ENCODE peak calls at places on chromosomes 3 and 15, in six cellular contexts. Y, E, T, N, M and B are unnamed samples.

GRCh38 chr3:66220066-66220465 is 735 bp upstream of the SLC25A26 start:
- DNase-seq in Y (no peak), E (no peak), T (no peak), N (no peak), M (no peak), B (no peak)

GRCh38 chr15:93063292-93063671 is 25.7 kb downstream of the RGMA start:
- DNase-seq in Y (no peak), E (no peak), T (no peak), N (no peak), M (peak), B (no peak)

GRCh38 chr3:42092006-42092405 is 849 bp downstream of the TRAK1 start:
- DNase-seq in Y (no peak), E (peak), T (no peak), N (no peak), M (no peak), B (no peak)

GRCh38 chr3:41997702-41998551 is 36.0 kb upstream of the ULK4 start:
- DNase-seq in Y (no peak), E (no peak), T (peak), N (no peak), M (no peak), B (no peak)

GRCh38 chr15:96038650-96039049 is 291.9 kb upstream of the NR2F2 start:
- DNase-seq in Y (no peak), E (no peak), T (peak), N (no peak), M (no peak), B (no peak)

GRCh38 chr15:34359416-34359815 is 7.6 kb downstream of the LPCAT4 start:
- DNase-seq in Y (no peak), E (peak), T (no peak), N (no peak), M (peak), B (no peak)

GRCh38 chr15:68183886-68184285 is 21.2 kb downstream of the CALML4 start:
- DNase-seq in Y (no peak), E (no peak), T (peak), N (no peak), M (no peak), B (no peak)

GRCh38 chr3:55571913-55572312 is 84.8 kb upstream of the WNT5A start:
- DNase-seq in Y (no peak), E (no peak), T (no peak), N (no peak), M (peak), B (no peak)

GRCh38 chr3:32249184-32249782 is 10.8 kb downstream of the CMTM8 start:
- DNase-seq in Y (no peak), E (no peak), T (peak), N (no peak), M (no peak), B (peak)

GRCh38 chr3:9615003-9615628 is 34.2 kb upstream of the MTMR14 start:
- DNase-seq in Y (no peak), E (no peak), T (no peak), N (no peak), M (no peak), B (no peak)

GRCh38 chr3:44992555-44993470 is 16.8 kb downstream of the EXOSC7 start:
- DNase-seq in Y (no peak), E (no peak), T (peak), N (no peak), M (no peak), B (peak)

GRCh38 chr3:29186131-29186599 is 94.7 kb upstream of the RBMS3 start:
- DNase-seq in Y (no peak), E (no peak), T (peak), N (no peak), M (no peak), B (peak)

GRCh38 chr3:53038679-53039375 is 7.0 kb downstream of the SFMBT1 start:
- DNase-seq in Y (no peak), E (no peak), T (no peak), N (no peak), M (no peak), B (no peak)

GRCh38 chr3:170506556-170506955 is 79.3 kb downstream of the SLC7A14 start:
- DNase-seq in Y (no peak), E (no peak), T (peak), N (no peak), M (no peak), B (peak)

GRCh38 chr15:87129916-87130315 is 1050.2 kb downstream of the AGBL1 start:
- DNase-seq in Y (no peak), E (no peak), T (peak), N (no peak), M (no peak), B (peak)

GRCh38 chr15:28886431-28887343 is 913 bp downstream of the APBA2 start:
- DNase-seq in Y (no peak), E (no peak), T (no peak), N (no peak), M (no peak), B (no peak)

GRCh38 chr3:196634224-196634623 is 5.3 kb upstream of the NRROS start:
- DNase-seq in Y (no peak), E (peak), T (no peak), N (no peak), M (no peak), B (no peak)

GRCh38 chr15:33160054-33160453 is 34.5 kb downstream of the FMN1 start:
- DNase-seq in Y (no peak), E (no peak), T (no peak), N (no peak), M (no peak), B (peak)
- TF ChIP-seq CTCF in Y (no peak), E (no peak), T (no peak), N (no peak), M (no peak), B (peak)

DNA sequence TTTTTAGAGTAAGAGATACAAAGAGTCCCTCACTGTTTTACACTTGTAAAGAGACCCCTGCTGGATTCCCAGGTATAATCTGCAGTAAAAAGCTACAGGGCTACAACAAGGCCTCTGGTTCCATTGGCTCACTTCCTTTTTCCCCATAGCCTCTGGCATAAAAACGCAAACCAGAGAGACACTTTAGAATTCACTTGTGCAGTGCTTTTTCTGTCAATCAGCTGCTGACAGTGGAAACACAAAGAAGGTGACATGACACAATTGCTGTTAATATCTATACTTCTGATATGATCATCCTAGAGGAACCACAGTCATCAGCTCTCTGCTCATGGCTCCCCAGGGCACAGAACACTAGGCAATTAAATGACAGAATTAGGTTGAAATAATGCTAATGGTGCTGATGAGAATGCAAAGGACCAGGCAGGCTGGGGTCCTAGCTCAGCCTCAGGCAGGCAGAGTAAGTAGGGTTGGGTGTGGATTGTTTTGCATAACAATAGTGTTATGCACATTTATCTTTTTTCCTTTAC is 667.9 kb upstream of the CFAP20DC start:
- DNase-seq in Y (no peak), E (no peak), T (no peak), N (no peak), M (no peak), B (no peak)
- TF ChIP-seq CTCF in Y (no peak), E (no peak), T (no peak), N (no peak), M (no peak), B (no peak)

DNA sequence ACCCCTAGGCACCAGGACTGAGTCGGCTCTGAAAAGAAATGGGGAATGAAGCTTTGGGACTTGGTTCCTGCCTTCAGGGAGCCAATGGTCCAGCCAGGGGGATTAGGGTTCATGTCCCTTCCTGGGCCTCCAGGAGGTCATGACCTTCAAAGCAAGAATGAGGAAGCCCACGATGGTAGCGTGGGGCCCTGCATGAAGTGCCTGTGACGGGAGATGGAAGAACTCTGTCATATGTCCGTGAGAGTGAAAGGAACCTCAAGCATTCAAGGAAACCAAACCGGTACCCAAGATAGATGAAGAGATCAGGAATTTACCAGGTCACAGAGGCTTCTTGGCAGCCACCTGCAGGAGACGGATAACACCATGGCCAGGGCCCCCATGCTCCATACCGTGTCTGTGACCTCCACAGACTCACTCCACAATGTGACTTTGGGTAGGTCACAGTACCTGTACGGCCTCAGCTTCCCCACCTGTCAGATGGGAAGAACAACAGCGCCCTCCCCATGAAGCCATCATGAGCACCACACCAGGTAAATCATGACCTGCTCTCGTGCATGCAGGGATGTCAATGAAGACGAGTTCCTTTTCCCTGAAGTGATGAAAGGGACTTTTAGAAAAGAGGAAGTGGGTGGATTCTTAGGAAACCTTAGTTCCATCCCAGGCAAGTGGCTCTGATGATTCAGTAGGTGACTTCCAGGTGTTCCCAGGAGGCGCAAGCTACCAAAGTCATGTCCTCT is 23.3 kb upstream of the CYP11A1 start:
- DNase-seq in Y (no peak), E (no peak), T (no peak), N (no peak), M (no peak), B (no peak)
- TF ChIP-seq CTCF in Y (no peak), E (no peak), T (no peak), N (no peak), M (no peak), B (no peak)

GRCh38 chr3:34015204-34016142 is 217.0 kb downstream of the PDCD6IP start:
- DNase-seq in Y (no peak), E (no peak), T (peak), N (no peak), M (no peak), B (peak)
- TF ChIP-seq CTCF in Y (peak), E (no peak), T (peak), N (no peak), M (no peak), B (peak)

GRCh38 chr3:185937689-185938374 is at the start of gene TRA2B:
- DNase-seq in Y (peak), E (peak), T (peak), N (peak), M (peak), B (peak)
- TF ChIP-seq CTCF in Y (peak), E (no peak), T (peak), N (no peak), M (peak), B (no peak)

GRCh38 chr15:80028937-80029336 is 30.5 kb upstream of the ZFAND6 start:
- DNase-seq in Y (no peak), E (no peak), T (no peak), N (no peak), M (no peak), B (no peak)
- TF ChIP-seq CTCF in Y (no peak), E (no peak), T (no peak), N (no peak), M (no peak), B (no peak)

DNA sequence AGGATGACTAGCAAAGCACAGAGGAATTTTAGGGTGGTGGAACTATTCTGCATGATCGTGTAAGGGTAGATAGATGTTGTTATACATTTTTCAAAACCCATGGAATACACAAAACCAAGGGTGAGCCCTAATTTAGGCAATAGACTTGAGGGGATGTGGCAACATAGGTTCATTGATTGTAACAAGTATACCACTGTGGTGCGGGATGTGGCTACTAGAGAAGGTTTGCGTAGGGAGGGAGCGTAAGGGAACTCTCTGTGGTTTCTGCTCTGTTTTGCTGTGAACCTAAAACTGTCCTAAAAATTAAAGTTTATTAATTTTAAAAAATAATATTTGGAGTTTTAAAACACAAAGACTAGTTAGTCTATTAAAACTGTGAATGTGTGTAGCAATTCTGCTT is 202.8 kb downstream of the PLCL2 start:
- DNase-seq in Y (no peak), E (no peak), T (no peak), N (no peak), M (no peak), B (no peak)
- TF ChIP-seq CTCF in Y (no peak), E (no peak), T (no peak), N (no peak), M (no peak), B (no peak)

GRCh38 chr3:23739536-23739935 is 66.2 kb upstream of the UBE2E1 start:
- DNase-seq in Y (no peak), E (no peak), T (peak), N (no peak), M (no peak), B (peak)

GRCh38 chr3:23740517-23741402 is 65.0 kb upstream of the UBE2E1 start:
- DNase-seq in Y (no peak), E (peak), T (peak), N (no peak), M (peak), B (peak)

GRCh38 chr3:23746473-23746872 is 59.3 kb upstream of the UBE2E1 start:
- DNase-seq in Y (no peak), E (no peak), T (no peak), N (no peak), M (no peak), B (no peak)

GRCh38 chr3:23741403-23741706 is 64.4 kb upstream of the UBE2E1 start:
- DNase-seq in Y (no peak), E (no peak), T (no peak), N (no peak), M (no peak), B (no peak)

GRCh38 chr3:23743141-23743784 is 62.5 kb upstream of the UBE2E1 start:
- DNase-seq in Y (no peak), E (no peak), T (no peak), N (no peak), M (no peak), B (no peak)
- TF ChIP-seq CTCF in Y (peak), E (no peak), T (no peak), N (no peak), M (no peak), B (no peak)

GRCh38 chr3:136734382-136735070 is 17.7 kb downstream of the STAG1 start:
- DNase-seq in Y (no peak), E (peak), T (no peak), N (no peak), M (no peak), B (no peak)
- TF ChIP-seq CTCF in Y (no peak), E (no peak), T (no peak), N (no peak), M (no peak), B (no peak)